ENCODE peak calls at places on chromosomes 12 and 14, in five cellular contexts. W is HCT116, O is B cell, B is neural crest cell, D is GM13976. V is an unnamed sample.

GRCh38 chr14:95943699-95944098 is 67.1 kb downstream of the TUNAR start:
- DNase-seq in B (peak), D (no peak), O (no peak), W (no peak), V (no peak)

GRCh38 chr14:64234877-64235651 is 59.1 kb downstream of the ESR2 start:
- DNase-seq in O (peak), D (no peak), W (no peak), B (no peak), V (no peak)

GRCh38 chr12:6161124-6161882 is 36.8 kb upstream of the VWF start:
- DNase-seq in D (no peak), W (no peak), O (no peak), B (no peak), V (no peak)

GRCh38 chr12:110314308-110314707 is 33.3 kb downstream of the ATP2A2 start:
- DNase-seq in W (no peak), B (no peak), O (no peak), D (peak), V (no peak)

GRCh38 chr14:52998376-52999010 is 47.6 kb upstream of the FERMT2 start:
- DNase-seq in O (no peak), D (no peak), W (no peak), B (no peak), V (no peak)

GRCh38 chr12:998020-998874 is 7.2 kb downstream of the ERC1 start:
- DNase-seq in D (peak), W (no peak), O (no peak), B (no peak), V (no peak)

GRCh38 chr14:90759370-90760054 is 56.7 kb downstream of the TTC7B start:
- DNase-seq in W (no peak), D (peak), O (peak), B (no peak), V (no peak)

GRCh38 chr12:132847363-132848356 is 19.0 kb upstream of the GOLGA3 start:
- DNase-seq in O (no peak), W (no peak), B (no peak), D (no peak), V (no peak)

GRCh38 chr12:104137175-104137901 is 672 bp downstream of the NFYB start:
- DNase-seq in B (peak), W (no peak), O (peak), D (peak), V (peak)

GRCh38 chr12:109820921-109821381 is 12.2 kb downstream of the TRPV4 start:
- DNase-seq in B (no peak), W (no peak), D (no peak), O (no peak), V (no peak)

GRCh38 chr14:36443374-36443773 is 76.7 kb downstream of the NKX2-1 start:
- DNase-seq in W (no peak), D (no peak), B (no peak), O (no peak), V (no peak)

GRCh38 chr12:3200032-3200617 is 122.9 kb downstream of the TSPAN9 start:
- DNase-seq in O (peak), D (no peak), B (peak), W (no peak), V (no peak)

GRCh38 chr12:63805704-63806672 is 26.3 kb downstream of the RXYLT1 start:
- DNase-seq in B (no peak), O (no peak), W (no peak), D (no peak), V (no peak)

GRCh38 chr14:85595981-85596380 is 66.0 kb downstream of the FLRT2 start:
- DNase-seq in D (no peak), O (no peak), W (no peak), B (no peak), V (no peak)

GRCh38 chr12:46438719-46439319 is 66.2 kb upstream of the SLC38A2 start:
- DNase-seq in O (no peak), W (no peak), B (no peak), D (no peak), V (no peak)
- TF ChIP-seq CTCF in O (no peak), W (no peak), B (no peak), D (no peak), V (no peak)

GRCh38 chr14:104211242-104211641 is 72.9 kb downstream of the KIF26A start:
- DNase-seq in B (no peak), D (no peak), O (no peak), W (no peak), V (no peak)

GRCh38 chr14:104210548-104211195 is 72.3 kb downstream of the KIF26A start:
- DNase-seq in O (no peak), W (no peak), D (no peak), B (no peak), V (no peak)

GRCh38 chr14:104209985-104210520 is 71.7 kb downstream of the KIF26A start:
- DNase-seq in O (no peak), W (no peak), D (no peak), B (no peak), V (no peak)

GRCh38 chr14:104212206-104213095 is 74.1 kb downstream of the KIF26A start:
- DNase-seq in B (no peak), D (no peak), O (no peak), W (no peak), V (no peak)

DNA sequence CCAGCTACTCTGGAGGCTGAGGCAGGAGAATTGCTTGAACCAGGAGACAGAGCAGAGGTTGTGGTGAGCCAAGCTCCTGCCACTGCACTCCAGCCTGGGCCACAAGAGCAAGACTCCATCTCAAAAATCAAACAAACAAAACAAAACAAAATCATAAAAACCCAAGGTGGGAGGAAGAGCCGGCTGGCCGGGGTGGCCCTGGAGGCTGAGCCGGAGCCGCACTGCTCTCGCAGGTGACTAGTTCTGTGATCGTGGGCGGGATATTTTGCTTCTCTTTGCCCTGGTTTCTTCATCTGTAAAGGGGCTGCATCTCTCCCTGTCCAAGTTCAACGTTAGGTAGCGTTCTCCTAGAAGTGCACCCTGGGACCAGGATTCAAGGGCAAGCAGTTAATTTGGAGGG is 73.4 kb downstream of the KIF26A start:
- DNase-seq in O (no peak), W (no peak), B (no peak), D (no peak), V (no peak)
- TF ChIP-seq CTCF in O (no peak), W (no peak), B (no peak), D (no peak), V (no peak)

DNA sequence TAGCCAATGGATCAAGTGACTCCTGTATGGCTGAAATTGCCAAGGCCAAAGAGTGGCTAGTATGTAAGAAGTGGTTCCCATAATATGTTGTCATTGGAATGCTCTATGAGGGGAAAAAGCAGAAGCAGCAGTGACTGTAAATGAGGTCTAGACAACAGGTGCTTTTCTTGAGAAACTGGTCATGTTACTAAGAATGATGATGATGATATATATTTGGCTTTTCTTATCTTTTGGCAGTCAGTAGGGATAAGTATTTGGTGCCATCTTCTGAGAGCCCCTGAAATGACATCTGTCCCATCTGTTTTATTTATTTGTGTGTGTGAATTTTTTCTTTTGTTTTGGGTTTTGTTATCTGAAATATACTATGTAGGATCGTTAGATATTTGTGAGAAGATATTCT is 141.7 kb downstream of the SYT1 start:
- DNase-seq in O (peak), D (no peak), B (no peak), W (peak), V (no peak)
- TF ChIP-seq CTCF in O (peak), D (no peak), B (no peak), W (peak), V (no peak)

DNA sequence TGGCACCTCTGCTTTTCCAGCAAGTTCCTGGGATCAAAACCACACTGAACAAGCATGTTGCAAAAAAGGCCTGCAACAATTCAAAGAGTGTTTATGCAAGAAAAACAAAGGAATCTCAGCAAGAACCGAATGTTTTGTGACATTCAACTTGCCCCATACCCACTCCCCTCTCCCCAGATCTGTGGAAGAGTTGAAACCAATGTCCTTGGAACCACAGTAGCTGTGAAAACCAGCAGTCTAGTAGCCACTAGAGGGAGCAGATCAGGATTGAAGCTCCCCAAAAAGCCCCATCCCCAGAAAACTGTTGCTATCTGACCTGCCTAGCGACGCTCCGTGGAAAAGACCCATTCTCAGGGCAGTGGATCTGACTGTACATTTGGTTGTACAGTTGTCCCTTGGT is 27.1 kb downstream of the PRKAB1 start:
- DNase-seq in W (no peak), B (no peak), O (no peak), D (peak), V (no peak)
- TF ChIP-seq CTCF in W (peak), B (peak), O (no peak), D (peak), V (no peak)

GRCh38 chr12:54383041-54383609 is 1.4 kb downstream of the ZNF385A start:
- DNase-seq in D (no peak), O (no peak), W (no peak), B (no peak), V (no peak)

GRCh38 chr12:54385251-54385914 is 850 bp upstream of the ZNF385A start:
- DNase-seq in B (no peak), W (no peak), O (peak), D (peak), V (no peak)

GRCh38 chr12:54386781-54387467 is 2.4 kb upstream of the ZNF385A start:
- DNase-seq in D (no peak), B (no peak), O (no peak), W (no peak), V (no peak)

GRCh38 chr12:54381136-54381535 is 3.4 kb downstream of the ZNF385A start:
- DNase-seq in W (no peak), O (no peak), B (no peak), D (no peak), V (no peak)

GRCh38 chr12:54384591-54385041 is at the start of gene ZNF385A:
- DNase-seq in W (no peak), O (peak), D (no peak), B (no peak), V (no peak)
- TF ChIP-seq CTCF in W (no peak), O (no peak), D (no peak), B (no peak), V (no peak)

GRCh38 chr12:120278137-120279069 is 12.9 kb upstream of the PXN start:
- DNase-seq in B (no peak), O (no peak), D (no peak), W (no peak), V (no peak)
- TF ChIP-seq CTCF in B (no peak), O (no peak), D (no peak), W (no peak), V (no peak)